ENCODE peak calls at places on chromosomes 7 and 10, in seven cellular contexts. Q is NCI-H345; R is skeletal muscle cell; B is stimulated activated CD4-positive, alpha-beta T cell treated with anti-CD3 and anti-CD28 coated beads, Interleukin-4, amount 100 ng/mL, for 24 hours; K is naive B cell; M is HT-29; Z is HCEC 1CT. N is an unnamed sample.

GRCh38 chr7:127876393-127876792 is 154.8 kb downstream of the LRRC4 start:
- DNase-seq in Q (no peak), R (no peak), B (no peak), K (no peak), M (no peak), Z (peak; percentile 61), N (no peak)

GRCh38 chr10:79084012-79084971 is 15.5 kb downstream of the ZMIZ1 start:
- DNase-seq in Q (peak; percentile 8), R (peak; percentile 60), B (no peak), K (peak; percentile 41), M (peak; percentile 95), Z (peak; percentile 71), N (peak; percentile 98)

GRCh38 chr10:110618206-110618605 is 25.9 kb upstream of the RBM20 start:
- DNase-seq in Q (no peak), R (no peak), B (peak; percentile 60), K (no peak), M (no peak), Z (no peak), N (no peak)

GRCh38 chr10:124324856-124325657 is 93.7 kb downstream of the OAT start:
- DNase-seq in Q (no peak), R (no peak), B (no peak), K (no peak), M (no peak), Z (no peak), N (no peak)

GRCh38 chr10:96814264-96814663 is 17.8 kb upstream of the LCOR start:
- DNase-seq in Q (no peak), R (peak; percentile 37), B (no peak), K (no peak), M (no peak), Z (peak; percentile 91), N (no peak)

GRCh38 chr7:77460057-77460486 is 43.9 kb upstream of the GSAP start:
- DNase-seq in Q (no peak), R (no peak), B (no peak), K (no peak), M (peak; percentile 68), Z (no peak), N (peak; percentile 61)

GRCh38 chr10:96505150-96506136 is 8.3 kb downstream of the TLL2 start:
- DNase-seq in Q (no peak), R (no peak), B (no peak), K (no peak), M (no peak), Z (no peak), N (no peak)

GRCh38 chr7:85734823-85735222 is 548.0 kb upstream of the SEMA3D start:
- DNase-seq in Q (no peak), R (no peak), B (no peak), K (no peak), M (no peak), Z (no peak), N (no peak)

GRCh38 chr10:86261470-86261869 is 105.1 kb downstream of the GRID1 start:
- DNase-seq in Q (no peak), R (no peak), B (no peak), K (no peak), M (no peak), Z (no peak), N (no peak)

GRCh38 chr7:94391716-94392390 is 2.8 kb upstream of the COL1A2 start:
- DNase-seq in Q (no peak), R (peak; percentile 57), B (no peak), K (no peak), M (no peak), Z (peak; percentile 71), N (peak; percentile 59)

GRCh38 chr10:124671486-124672075 is 72.6 kb downstream of the FAM53B start:
- DNase-seq in Q (no peak), R (no peak), B (no peak), K (no peak), M (peak; percentile 57), Z (peak; percentile 38), N (peak; percentile 39)

GRCh38 chr10:127413326-127413725 is 135.8 kb upstream of the NPS start:
- DNase-seq in Q (no peak), R (no peak), B (no peak), K (no peak), M (no peak), Z (no peak), N (no peak)

GRCh38 chr7:28389504-28390385 is 22.6 kb upstream of the CREB5 start:
- DNase-seq in Q (peak; percentile 71), R (no peak), B (no peak), K (peak; percentile 50), M (peak; percentile 70), Z (peak; percentile 68), N (peak; percentile 70)

GRCh38 chr7:38600746-38601145 is 30.4 kb downstream of the AMPH start:
- DNase-seq in Q (no peak), R (no peak), B (no peak), K (no peak), M (no peak), Z (no peak), N (no peak)

GRCh38 chr10:61882621-61883375 is 18.7 kb upstream of the ARID5B start:
- DNase-seq in Q (no peak), R (no peak), B (peak; percentile 86), K (no peak), M (no peak), Z (peak; percentile 69), N (no peak)

GRCh38 chr7:92276486-92276885 is 30.7 kb downstream of the ANKIB1 start:
- DNase-seq in Q (no peak), R (no peak), B (no peak), K (no peak), M (no peak), Z (no peak), N (peak; percentile 99)

GRCh38 chr7:144854839-144855424 is 19.1 kb upstream of the TPK1 start:
- DNase-seq in Q (peak; percentile 46), R (no peak), B (no peak), K (no peak), M (peak; percentile 63), Z (peak; percentile 12), N (peak; percentile 39)

GRCh38 chr10:35768011-35768410 is 125.9 kb upstream of the FZD8 start:
- DNase-seq in Q (no peak), R (no peak), B (no peak), K (no peak), M (no peak), Z (no peak), N (no peak)

GRCh38 chr7:56479136-56479535 is 362.9 kb upstream of the NUPR2 start:
- DNase-seq in Q (no peak), R (no peak), B (no peak), K (no peak), M (no peak), Z (no peak), N (no peak)

GRCh38 chr10:16449454-16449853 is 12.6 kb downstream of the PTER start:
- DNase-seq in Q (no peak), R (no peak), B (no peak), K (no peak), M (no peak), Z (no peak), N (no peak)

GRCh38 chr7:154927624-154928125 is 75.2 kb downstream of the PAXIP1 start:
- DNase-seq in Q (peak; percentile 78), R (peak; percentile 70), B (peak; percentile 85), K (peak; percentile 71), M (peak; percentile 95), Z (peak; percentile 78), N (peak; percentile 86)

N was measured in OCI-M1.